ENCODE peak calls at places on chromosomes 13 and 19, in seven cellular contexts. K is fibroblast of the aortic adventitia, Z is Peyer's patch, X is BJ, M is heart right ventricle, H is heart left ventricle, C is HAP-1. S is an unnamed sample.

GRCh38 chr13:31046711-31047279 is 114.3 kb downstream of the TEX26 start:
- DNase-seq in K (peak; percentile 22), Z (peak; percentile 64), X (no peak), M (peak; percentile 16), H (peak; percentile 11), C (peak; percentile 70), S (peak; percentile 82)

GRCh38 chr19:17035842-17036424 is 9.3 kb upstream of the CPAMD8 start:
- DNase-seq in K (no peak), Z (no peak), X (no peak), M (peak; percentile 30), H (peak; percentile 29), C (no peak), S (no peak)

GRCh38 chr13:41648314-41648935 is 191.1 kb downstream of the RGCC start:
- DNase-seq in K (peak; percentile 19), Z (no peak), X (no peak), M (no peak), H (no peak), C (peak; percentile 100), S (peak; percentile 53)

GRCh38 chr19:3586707-3587346 is 1.5 kb downstream of the GIPC3 start:
- DNase-seq in K (no peak), Z (no peak), X (no peak), M (no peak), H (no peak), C (no peak), S (no peak)

GRCh38 chr13:29593605-29594297 is 1.7 kb downstream of the SLC7A1 start:
- DNase-seq in K (no peak), Z (no peak), X (no peak), M (no peak), H (no peak), C (no peak), S (no peak)

GRCh38 chr13:97574926-97575325 is 141.0 kb downstream of the RAP2A start:
- DNase-seq in K (peak; percentile 40), Z (peak; percentile 57), X (no peak), M (peak; percentile 9), H (peak; percentile 16), C (peak; percentile 12), S (peak; percentile 65)

GRCh38 chr19:18543814-18544475 is 572 bp upstream of the FKBP8 start:
- DNase-seq in K (peak; percentile 54), Z (peak; percentile 75), X (no peak), M (peak; percentile 44), H (peak; percentile 25), C (peak; percentile 62), S (peak; percentile 76)

GRCh38 chr19:5260381-5260967 is 80.1 kb downstream of the PTPRS start:
- DNase-seq in K (no peak), Z (no peak), X (no peak), M (no peak), H (no peak), C (no peak), S (no peak)

GRCh38 chr13:96082640-96083039 is 7.3 kb upstream of the HS6ST3 start:
- DNase-seq in K (peak; percentile 39), Z (no peak), X (no peak), M (no peak), H (no peak), C (no peak), S (no peak)

GRCh38 chr13:35916186-35916585 is 215.0 kb downstream of the DCLK1 start:
- DNase-seq in K (no peak), Z (no peak), X (no peak), M (no peak), H (no peak), C (peak; percentile 79), S (no peak)

GRCh38 chr19:48059331-48059730 is 15.5 kb upstream of the CABP5 start:
- DNase-seq in K (no peak), Z (no peak), X (no peak), M (no peak), H (no peak), C (no peak), S (no peak)

GRCh38 chr19:2478756-2479555 is 3.0 kb downstream of the GADD45B start:
- DNase-seq in K (peak; percentile 82), Z (peak; percentile 76), X (no peak), M (peak; percentile 87), H (peak; percentile 86), C (no peak), S (peak; percentile 82)

GRCh38 chr19:35710784-35711723 is 6.7 kb downstream of the ZBTB32 start:
- DNase-seq in K (no peak), Z (no peak), X (no peak), M (no peak), H (no peak), C (no peak), S (no peak)

GRCh38 chr13:66915596-66916185 is 314.4 kb downstream of the PCDH9 start:
- DNase-seq in K (peak; percentile 18), Z (no peak), X (no peak), M (no peak), H (no peak), C (no peak), S (no peak)

GRCh38 chr13:112959206-112959605 is 9.8 kb upstream of the MCF2L start:
- DNase-seq in K (no peak), Z (no peak), X (no peak), M (peak; percentile 79), H (peak; percentile 73), C (no peak), S (no peak)

GRCh38 chr19:38337360-38337653 is 1.7 kb downstream of the CATSPERG start:
- DNase-seq in K (no peak), Z (no peak), X (no peak), M (no peak), H (no peak), C (no peak), S (no peak)

GRCh38 chr19:33662391-33662790 is 40.6 kb downstream of the CHST8 start:
- DNase-seq in K (no peak), Z (no peak), X (no peak), M (no peak), H (no peak), C (no peak), S (no peak)

GRCh38 chr13:56906909-56907308 is 233.8 kb upstream of the PRR20A start:
- DNase-seq in K (no peak), Z (no peak), X (no peak), M (no peak), H (no peak), C (no peak), S (no peak)

GRCh38 chr13:21948781-21949474 is 278.1 kb downstream of the FGF9 start:
- DNase-seq in K (no peak), Z (no peak), X (no peak), M (no peak), H (no peak), C (no peak), S (no peak)

GRCh38 chr13:29594710-29595379 is 643 bp downstream of the SLC7A1 start:
- DNase-seq in K (peak; percentile 64), Z (peak; percentile 73), X (no peak), M (no peak), H (peak; percentile 59), C (no peak), S (peak; percentile 72)

GRCh38 chr19:14494910-14495677 is 833 bp downstream of the GIPC1 start:
- DNase-seq in K (no peak), Z (no peak), X (no peak), M (no peak), H (no peak), C (no peak), S (no peak)

GRCh38 chr19:14495678-14496028 is 274 bp downstream of the GIPC1 start:
- DNase-seq in K (no peak), Z (no peak), X (no peak), M (no peak), H (no peak), C (no peak), S (no peak)

GRCh38 chr19:14496029-14496848 is at the start of gene GIPC1:
- DNase-seq in K (peak; percentile 99), Z (peak; percentile 98), X (peak; percentile 87), M (peak; percentile 97), H (peak; percentile 97), C (peak; percentile 98), S (peak; percentile 100)

GRCh38 chr19:14492756-14493337 is 3.1 kb downstream of the GIPC1 start:
- DNase-seq in K (no peak), Z (no peak), X (no peak), M (no peak), H (no peak), C (no peak), S (no peak)

GRCh38 chr19:14494451-14494850 is 1.5 kb downstream of the GIPC1 start:
- DNase-seq in K (no peak), Z (no peak), X (no peak), M (no peak), H (no peak), C (no peak), S (no peak)
- H3K4me3 ChIP-seq in K (peak overlapping the region; percentile 73), Z (peak overlapping the region; percentile 90), X (peak overlapping the region; percentile 92), M (no peak overlapping the region), H (peak overlapping the region; percentile 88), C (peak overlapping the region; percentile 55), S (peak overlapping the region; percentile 83)

DNA sequence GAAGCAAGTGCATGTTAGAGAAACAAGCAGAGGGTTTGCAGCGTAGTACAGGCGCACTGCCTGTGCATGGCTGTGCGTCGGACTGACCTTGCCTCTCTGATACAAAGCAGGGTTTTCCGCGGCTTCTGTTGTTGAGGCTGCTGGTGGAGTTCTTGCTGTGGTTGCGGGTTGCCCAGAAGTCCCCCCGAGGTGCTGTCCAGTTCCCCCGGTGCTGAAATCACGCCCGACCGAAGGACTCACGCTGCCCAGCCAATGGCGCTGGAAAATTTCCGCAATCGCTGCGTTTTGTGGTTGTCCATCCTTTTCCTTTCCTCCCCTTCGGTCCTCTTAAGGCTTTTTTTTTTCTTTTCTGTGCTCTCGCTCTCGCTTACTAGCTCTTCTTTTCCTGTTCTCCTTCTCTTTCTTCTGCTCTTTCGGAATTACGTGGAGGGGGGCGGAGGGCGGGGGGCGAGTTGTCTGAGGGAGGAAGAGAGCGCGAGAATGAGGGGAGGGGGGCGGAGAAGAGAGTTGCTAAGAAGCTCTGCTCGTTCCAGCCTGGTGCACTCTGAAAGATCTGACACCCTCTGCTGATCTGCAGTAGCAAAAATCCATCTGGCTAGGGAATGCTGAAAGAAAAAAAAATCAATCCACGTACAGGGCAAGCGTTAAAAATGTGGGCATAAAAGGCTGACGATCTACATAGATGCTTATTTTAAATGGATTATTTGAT is at the start of gene SLITRK1:
- DNase-seq in K (peak; percentile 63), Z (no peak), X (peak; percentile 19), M (peak; percentile 29), H (peak; percentile 36), C (peak; percentile 76), S (no peak)
- H3K4me3 ChIP-seq in K (peak within 1 kb of the TSS; percentile 52), Z (no peak within 1 kb of the TSS), X (peak within 1 kb of the TSS; percentile 13), M (no peak within 1 kb of the TSS), H (no peak within 1 kb of the TSS), C (no peak within 1 kb of the TSS), S (no peak within 1 kb of the TSS)

GRCh38 chr13:99997702-99998219 is 16.2 kb downstream of the ZIC2 start:
- DNase-seq in K (no peak), Z (no peak), X (no peak), M (no peak), H (no peak), C (no peak), S (no peak)
- H3K4me3 ChIP-seq in K (no peak overlapping the region), Z (no peak overlapping the region), X (no peak overlapping the region), M (no peak overlapping the region), H (no peak overlapping the region), C (no peak overlapping the region), S (no peak overlapping the region)

DNA sequence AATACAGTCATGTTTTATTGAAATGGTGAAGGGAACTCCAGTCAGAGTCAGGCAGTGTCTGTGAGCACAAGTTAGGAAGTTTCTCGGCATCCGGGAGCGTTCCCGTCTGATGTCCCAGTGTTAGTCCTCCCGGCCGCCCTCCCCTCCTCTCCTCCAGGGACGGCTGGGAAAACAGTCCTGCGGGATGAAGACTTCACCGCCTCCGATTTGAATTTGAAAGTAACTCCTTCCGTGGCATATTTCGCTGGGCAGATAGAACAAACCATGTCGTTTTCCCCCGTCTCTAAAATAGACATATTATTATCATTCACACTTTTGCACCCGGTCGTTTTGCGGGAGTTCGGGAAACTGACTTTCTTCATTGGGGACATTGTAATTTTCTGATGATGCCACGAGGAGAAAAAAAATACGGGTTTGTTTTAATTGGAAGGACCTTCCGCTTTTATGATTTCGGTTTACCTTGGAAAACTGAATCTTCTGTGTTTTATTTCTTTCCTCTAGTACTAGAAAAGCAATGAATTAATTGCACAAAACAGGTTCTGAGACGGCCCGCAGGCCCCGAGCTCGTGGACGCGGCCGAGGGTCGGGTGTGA is 76.6 kb downstream of the ZIC5 start:
- DNase-seq in K (no peak), Z (no peak), X (no peak), M (no peak), H (no peak), C (no peak), S (no peak)
- H3K4me3 ChIP-seq in K (peak overlapping the region; percentile 18), Z (peak overlapping the region; percentile 56), X (no peak overlapping the region), M (peak overlapping the region; percentile 20), H (peak overlapping the region; percentile 39), C (no peak overlapping the region), S (peak overlapping the region; percentile 12)